ENCODE peak calls at places on chromosome 22, in seven cellular contexts. S, O, W, B, I, A and E are unnamed samples.
A peak's percentile ranks its signal among the peaks of the same experiment; 100 is the strongest.

GRCh38 chr22:47189056-47189916 is 426.8 kb downstream of the TBC1D22A start:
- DNase-seq in S (no peak), A (no peak), W (no peak), I (no peak), B (no peak), O (no peak), E (peak; percentile 4)

GRCh38 chr22:46581580-46582244 is 38.5 kb upstream of the GRAMD4 start:
- DNase-seq in S (no peak), B (no peak), I (no peak), A (no peak), W (no peak), O (no peak), E (no peak)

GRCh38 chr22:43473031-43473430 is 61.2 kb downstream of the MPPED1 start:
- DNase-seq in S (no peak), I (no peak), A (no peak), W (no peak), B (no peak), O (no peak), E (no peak)

GRCh38 chr22:46071451-46072029 is 78.8 kb upstream of the PPARA start:
- DNase-seq in I (peak; percentile 86), O (peak; percentile 80), S (peak; percentile 56), A (peak; percentile 50), B (peak; percentile 96), W (peak; percentile 97), E (no peak)

GRCh38 chr22:23179381-23180294 is 671 bp upstream of the BCR start:
- DNase-seq in A (no peak), B (peak; percentile 21), I (no peak), S (no peak), O (no peak), W (peak; percentile 73), E (peak; percentile 59)

GRCh38 chr22:23263651-23264555 is 83.6 kb downstream of the BCR start:
- DNase-seq in A (no peak), O (no peak), B (no peak), W (no peak), I (no peak), S (no peak), E (no peak)

GRCh38 chr22:20437253-20438065 is at the start of gene SCARF2:
- DNase-seq in W (no peak), S (no peak), B (peak; percentile 67), O (peak; percentile 92), I (no peak), A (peak; percentile 85), E (peak; percentile 89)

GRCh38 chr22:40250608-40251007 is 72.9 kb downstream of the TNRC6B start:
- DNase-seq in I (no peak), S (no peak), O (no peak), W (no peak), B (no peak), A (no peak), E (no peak)

GRCh38 chr22:20977019-20977418 is 5.1 kb upstream of the LZTR1 start:
- DNase-seq in O (no peak), S (no peak), A (no peak), I (no peak), B (no peak), W (no peak), E (no peak)

GRCh38 chr22:46433318-46433717 is 97.8 kb downstream of the TRMU start:
- DNase-seq in A (no peak), S (no peak), B (no peak), W (no peak), O (no peak), I (no peak), E (no peak)

GRCh38 chr22:46028069-46028991 is 51.4 kb upstream of the WNT7B start:
- DNase-seq in I (no peak), A (no peak), S (no peak), O (no peak), B (no peak), W (peak; percentile 52), E (peak; percentile 42)

GRCh38 chr22:26619510-26619909 is 1.7 kb upstream of the CRYBB1 start:
- DNase-seq in O (no peak), B (no peak), W (no peak), A (no peak), S (no peak), I (no peak), E (no peak)

GRCh38 chr22:49632199-49633009 is 195.3 kb downstream of the BRD1 start:
- DNase-seq in I (peak; percentile 39), A (peak; percentile 81), B (peak; percentile 6), S (no peak), W (peak; percentile 69), O (peak; percentile 86), E (peak; percentile 78)

GRCh38 chr22:28608546-28608945 is 71.1 kb downstream of the TTC28 start:
- DNase-seq in I (no peak), S (no peak), B (no peak), W (no peak), A (no peak), O (no peak), E (no peak)

GRCh38 chr22:45262931-45263789 is 21.6 kb upstream of the UPK3A start:
- DNase-seq in B (peak; percentile 46), W (no peak), A (no peak), O (no peak), S (no peak), I (no peak), E (no peak)

GRCh38 chr22:29330753-29331152 is 15.3 kb upstream of the RASL10A start:
- DNase-seq in W (peak; percentile 95), B (peak; percentile 76), A (peak; percentile 66), I (no peak), S (no peak), O (no peak), E (peak; percentile 83)

GRCh38 chr22:21641417-21641794 is 696 bp upstream of the SDF2L1 start:
- DNase-seq in S (peak; percentile 20), A (peak; percentile 51), O (peak; percentile 64), I (peak; percentile 7), B (peak; percentile 66), W (peak; percentile 71), E (peak; percentile 43)

GRCh38 chr22:31329029-31329428 is 17.1 kb downstream of the PATZ1 start:
- DNase-seq in O (peak; percentile 24), S (no peak), W (no peak), I (no peak), B (peak; percentile 59), A (no peak), E (no peak)

GRCh38 chr22:19867617-19868016 is 12.9 kb upstream of the GNB1L start:
- DNase-seq in I (no peak), A (no peak), W (peak; percentile 30), S (no peak), B (no peak), O (no peak), E (no peak)

GRCh38 chr22:49960967-49961600 is 512 bp downstream of the PIM3 start:
- DNase-seq in A (peak; percentile 60), W (peak; percentile 69), I (no peak), S (no peak), B (peak; percentile 53), O (no peak), E (peak; percentile 36)

GRCh38 chr22:19177164-19178064 is 1.1 kb downstream of the SLC25A1 start:
- DNase-seq in I (no peak), W (no peak), A (no peak), S (no peak), O (no peak), B (no peak), E (peak; percentile 44)

GRCh38 chr22:39180566-39180965 is 28.1 kb upstream of the CBX7 start:
- DNase-seq in O (no peak), W (peak; percentile 43), B (no peak), S (no peak), A (no peak), I (no peak), E (no peak)

GRCh38 chr22:49599039-49599438 is 228.6 kb downstream of the BRD1 start:
- DNase-seq in W (no peak), O (no peak), A (no peak), S (no peak), B (no peak), I (no peak), E (no peak)

GRCh38 chr22:21045585-21046294 is at the start of gene LRRC74B:
- DNase-seq in W (peak; percentile 97), I (peak; percentile 89), B (peak; percentile 93), S (peak; percentile 88), A (peak; percentile 98), O (peak; percentile 98), E (peak; percentile 89)

GRCh38 chr22:50304528-50305392 is 2.7 kb downstream of the PLXNB2 start:
- DNase-seq in B (no peak), I (no peak), O (no peak), W (peak; percentile 81), A (no peak), S (no peak), E (peak; percentile 68)

GRCh38 chr22:35480627-35481565 is 59.7 kb upstream of the RASD2 start:
- DNase-seq in B (peak; percentile 30), S (no peak), A (no peak), W (peak; percentile 68), O (peak; percentile 29), I (no peak), E (no peak)